ENCODE peak calls at places on chromosomes 13 and 19, in seven cellular contexts. X is astrocyte of the cerebellum; D is CD4-positive, alpha-beta T cell; W is pancreas; O is omental fat pad; Q is HFF-Myc; M is cardiac muscle cell. L is an unnamed sample.

GRCh38 chr19:2578911-2579677 is 103.2 kb downstream of the GADD45B start:
- DNase-seq in O (no peak), M (peak; percentile 89), X (peak; percentile 81), D (peak; percentile 68), W (peak; percentile 95), Q (no peak), L (peak; percentile 84)

GRCh38 chr13:84655677-84656076 is 773.4 kb upstream of the SLITRK1 start:
- DNase-seq in O (no peak), X (peak; percentile 39), W (no peak), M (no peak), D (no peak), Q (no peak), L (no peak)

GRCh38 chr19:56567274-56568120 is at the start of gene ZNF470:
- DNase-seq in Q (peak; percentile 69), M (peak; percentile 95), D (peak; percentile 84), X (peak; percentile 68), W (peak; percentile 98), O (peak; percentile 91), L (peak; percentile 92)

GRCh38 chr19:19051478-19052213 is 12.1 kb upstream of the SLC25A42 start:
- DNase-seq in X (no peak), W (no peak), O (no peak), M (no peak), D (no peak), Q (no peak), L (no peak)

GRCh38 chr19:32373614-32374295 is 28.3 kb downstream of the ZNF507 start:
- DNase-seq in M (peak; percentile 29), W (no peak), Q (peak; percentile 96), D (no peak), O (no peak), X (peak; percentile 94), L (no peak)

GRCh38 chr13:40102854-40103253 is 447.4 kb downstream of the COG6 start:
- DNase-seq in W (no peak), D (peak; percentile 61), Q (peak; percentile 10), M (no peak), X (no peak), O (peak; percentile 24), L (no peak)

GRCh38 chr19:31378404-31378803 is 29.2 kb upstream of the TSHZ3 start:
- DNase-seq in X (peak; percentile 88), Q (peak; percentile 84), M (no peak), W (no peak), O (no peak), D (no peak), L (no peak)

GRCh38 chr19:55537741-55538111 is 793 bp upstream of the SBK2 start:
- DNase-seq in O (no peak), X (no peak), M (no peak), Q (no peak), D (no peak), W (no peak), L (no peak)

GRCh38 chr19:40604647-40605200 is 3.6 kb downstream of the LTBP4 start:
- DNase-seq in M (no peak), D (no peak), W (no peak), O (no peak), Q (no peak), X (no peak), L (no peak)

GRCh38 chr13:21657538-21657937 is 13.3 kb upstream of the FGF9 start:
- DNase-seq in M (no peak), D (no peak), W (no peak), X (no peak), O (no peak), Q (no peak), L (no peak)

GRCh38 chr13:41544824-41545707 is 87.7 kb downstream of the RGCC start:
- DNase-seq in Q (no peak), O (no peak), D (no peak), X (peak; percentile 58), W (no peak), M (no peak), L (no peak)

GRCh38 chr13:32261567-32261966 is 53.6 kb downstream of the ZAR1L start:
- DNase-seq in W (no peak), Q (peak; percentile 63), O (peak; percentile 61), M (peak; percentile 26), D (no peak), X (peak; percentile 44), L (no peak)

GRCh38 chr13:48648446-48648845 is 5.3 kb upstream of the CYSLTR2 start:
- DNase-seq in D (no peak), O (no peak), W (no peak), M (no peak), X (no peak), Q (no peak), L (no peak)

GRCh38 chr19:34236035-34236793 is 18.1 kb upstream of the GARRE1 start:
- DNase-seq in Q (peak; percentile 78), D (no peak), O (no peak), W (no peak), M (no peak), X (no peak), L (no peak)

GRCh38 chr19:35045667-35046300 is 4.3 kb downstream of the HPN start:
- DNase-seq in Q (peak; percentile 37), O (no peak), W (peak; percentile 64), D (peak; percentile 46), X (no peak), M (no peak), L (no peak)

GRCh38 chr13:59890064-59890463 is 273.7 kb downstream of the DIAPH3 start:
- DNase-seq in X (no peak), D (no peak), O (no peak), W (no peak), M (no peak), Q (no peak), L (no peak)

GRCh38 chr19:5925830-5926459 is 11.9 kb downstream of the CAPS start:
- DNase-seq in O (no peak), M (no peak), X (no peak), Q (no peak), D (no peak), W (peak; percentile 32), L (no peak)

GRCh38 chr19:40337107-40337506 is 11.1 kb downstream of the C19orf47 start:
- DNase-seq in M (no peak), O (no peak), W (no peak), X (no peak), Q (no peak), D (no peak), L (no peak)

GRCh38 chr13:62176051-62176450 is 760.4 kb upstream of the PCDH20 start:
- DNase-seq in D (no peak), M (no peak), Q (no peak), O (no peak), X (peak; percentile 11), W (no peak), L (no peak)

GRCh38 chr13:47094734-47095434 is 198.0 kb upstream of the HTR2A start:
- DNase-seq in Q (no peak), D (no peak), W (no peak), M (no peak), X (no peak), O (no peak), L (no peak)

GRCh38 chr13:44734204-44734707 is 158.1 kb upstream of the TSC22D1 start:
- DNase-seq in W (peak; percentile 83), M (no peak), D (no peak), O (no peak), Q (no peak), X (no peak), L (no peak)

DNA sequence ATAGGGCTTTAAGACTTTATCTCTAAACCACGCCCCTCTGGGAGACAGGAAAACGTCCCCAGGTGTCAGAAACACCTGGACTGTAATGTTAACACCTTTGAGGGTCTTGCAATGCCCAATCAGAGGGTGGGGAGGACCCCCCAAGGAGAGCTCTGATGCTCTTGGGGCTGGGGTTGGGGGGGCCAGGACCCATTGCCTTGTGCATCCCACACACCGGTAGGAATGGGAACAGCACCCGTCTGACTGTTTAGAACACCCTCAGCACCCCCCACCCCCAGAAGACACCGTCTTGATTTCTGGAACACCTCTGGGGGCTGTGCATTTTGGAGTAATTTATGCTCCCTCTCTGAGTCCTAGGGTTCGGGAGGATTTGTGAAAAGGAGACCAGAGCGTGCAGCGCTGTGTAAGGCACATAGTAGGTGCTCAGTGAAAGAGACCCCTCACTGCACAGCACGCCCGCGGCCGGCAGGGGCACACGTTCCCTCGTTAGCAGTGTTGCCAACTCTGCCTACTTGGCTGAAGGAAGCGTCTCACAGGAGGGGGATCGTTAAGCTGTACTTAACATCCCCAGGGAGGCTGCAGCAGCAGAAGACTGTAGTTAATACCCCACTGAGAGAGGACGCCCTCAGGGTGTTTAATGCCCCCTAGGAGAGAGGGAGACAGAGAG is 2.8 kb upstream of the ERFL start:
- DNase-seq in X (no peak), D (no peak), M (no peak), Q (no peak), W (no peak), O (no peak), L (no peak)
- TF ChIP-seq CTCF in X (peak; percentile 40), D (no peak), M (peak; percentile 53), Q (peak; percentile 55), W (no peak), O (no peak), L (peak; percentile 61)

GRCh38 chr19:1275260-1275975 is at the start of gene FAM174C:
- DNase-seq in Q (peak; percentile 87), X (peak; percentile 89), M (peak; percentile 98), D (peak; percentile 96), W (peak; percentile 98), O (peak; percentile 88), L (peak; percentile 94)
- TF ChIP-seq CTCF in Q (no peak), X (no peak), M (no peak), D (no peak), W (no peak), O (no peak), L (no peak)

DNA sequence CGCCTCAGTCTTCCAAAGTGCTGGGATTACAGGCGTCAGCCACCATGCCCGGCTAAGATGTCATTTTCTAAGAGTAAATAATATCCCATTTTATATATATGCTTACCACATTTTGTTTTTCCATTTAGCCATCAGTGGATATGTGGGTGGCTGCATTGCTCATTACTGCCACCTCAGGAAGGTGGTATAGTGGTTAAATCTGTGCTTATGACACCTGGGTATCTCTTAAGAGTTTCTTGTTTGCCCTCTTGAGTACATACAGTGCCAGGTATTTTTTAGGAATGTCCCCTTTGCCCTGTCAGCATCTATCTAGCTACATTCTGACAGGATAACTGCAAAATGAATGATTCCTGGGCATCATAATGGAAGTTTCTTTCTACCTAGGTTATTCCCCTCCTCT is 14.6 kb downstream of the ZNF69 start:
- DNase-seq in W (no peak), M (no peak), X (no peak), D (no peak), Q (no peak), O (no peak), L (no peak)
- TF ChIP-seq CTCF in W (no peak), M (no peak), X (no peak), D (no peak), Q (no peak), O (no peak), L (no peak)

GRCh38 chr13:51912511-51913225 is 50.9 kb downstream of the CCDC70 start:
- DNase-seq in W (no peak), D (no peak), M (no peak), Q (no peak), O (no peak), X (no peak), L (no peak)

GRCh38 chr13:51910508-51910907 is 48.7 kb downstream of the CCDC70 start:
- DNase-seq in X (no peak), D (no peak), O (no peak), Q (no peak), M (no peak), W (no peak), L (no peak)

GRCh38 chr13:51913421-51914136 is 51.8 kb downstream of the CCDC70 start:
- DNase-seq in Q (no peak), O (no peak), X (no peak), D (no peak), W (no peak), M (peak; percentile 43), L (no peak)

GRCh38 chr13:51914137-51914493 is 52.3 kb downstream of the CCDC70 start:
- DNase-seq in X (no peak), O (no peak), W (no peak), M (no peak), Q (no peak), D (no peak), L (no peak)

GRCh38 chr13:51912091-51912490 is 50.3 kb downstream of the CCDC70 start:
- DNase-seq in W (no peak), M (no peak), D (no peak), X (no peak), Q (no peak), O (no peak), L (no peak)
- TF ChIP-seq CTCF in W (no peak), M (no peak), D (no peak), X (no peak), Q (no peak), O (no peak), L (no peak)